ENCODE peak calls at places on chromosomes 16 and 17, in four cellular contexts. One of them, this sample, is unnamed.

GRCh38 chr17:76378548-76379274 is 5.7 kb upstream of the SPHK1 start:
- DNase-seq in IMR-90: no peak
- DNase-seq in A549: no peak
- DNase-seq in GM12878: no peak
- DNase-seq in this sample: no peak

GRCh38 chr16:86567701-86568571 is 1.3 kb downstream of the FOXC2 start:
- DNase-seq in IMR-90: peak
- DNase-seq in A549: no peak
- DNase-seq in GM12878: no peak
- DNase-seq in this sample: no peak

GRCh38 chr16:3101018-3101840 is 2.1 kb upstream of the ZSCAN10 start:
- DNase-seq in IMR-90: no peak
- DNase-seq in A549: peak
- DNase-seq in GM12878: no peak
- DNase-seq in this sample: peak

GRCh38 chr17:80855968-80856862 is 135.4 kb upstream of the CHMP6 start:
- DNase-seq in IMR-90: peak
- DNase-seq in A549: peak
- DNase-seq in GM12878: peak
- DNase-seq in this sample: peak

GRCh38 chr17:40306395-40306794 is 2.6 kb upstream of the RARA start:
- DNase-seq in IMR-90: no peak
- DNase-seq in A549: no peak
- DNase-seq in GM12878: no peak
- DNase-seq in this sample: no peak

GRCh38 chr16:424033-424622 is 1.3 kb upstream of the RAB11FIP3 start:
- DNase-seq in IMR-90: peak
- DNase-seq in A549: peak
- DNase-seq in GM12878: no peak
- DNase-seq in this sample: no peak

GRCh38 chr16:15947983-15948509 is 1.4 kb upstream of the ABCC1 start:
- DNase-seq in IMR-90: no peak
- DNase-seq in A549: peak
- DNase-seq in GM12878: no peak
- DNase-seq in this sample: no peak

GRCh38 chr16:84205976-84206691 is 15.2 kb downstream of the ADAD2 start:
- DNase-seq in IMR-90: no peak
- DNase-seq in A549: no peak
- DNase-seq in GM12878: no peak
- DNase-seq in this sample: no peak

GRCh38 chr17:38729886-38730525 is at the start of gene CISD3:
- DNase-seq in IMR-90: peak
- DNase-seq in A549: peak
- DNase-seq in GM12878: no peak
- DNase-seq in this sample: peak

GRCh38 chr17:20225162-20226115 is 216.3 kb downstream of the SPECC1 start:
- DNase-seq in IMR-90: no peak
- DNase-seq in A549: peak
- DNase-seq in GM12878: no peak
- DNase-seq in this sample: no peak

GRCh38 chr17:33233855-33234228 is 59.3 kb downstream of the ASIC2 start:
- DNase-seq in IMR-90: no peak
- DNase-seq in A549: no peak
- DNase-seq in GM12878: no peak
- DNase-seq in this sample: no peak

GRCh38 chr17:14227052-14227451 is 9.6 kb downstream of the CDRT15 start:
- DNase-seq in IMR-90: no peak
- DNase-seq in A549: no peak
- DNase-seq in GM12878: no peak
- DNase-seq in this sample: no peak

GRCh38 chr17:60159479-60159866 is 9.7 kb downstream of the CA4 start:
- DNase-seq in IMR-90: no peak
- DNase-seq in A549: no peak
- DNase-seq in GM12878: no peak
- DNase-seq in this sample: no peak

DNA sequence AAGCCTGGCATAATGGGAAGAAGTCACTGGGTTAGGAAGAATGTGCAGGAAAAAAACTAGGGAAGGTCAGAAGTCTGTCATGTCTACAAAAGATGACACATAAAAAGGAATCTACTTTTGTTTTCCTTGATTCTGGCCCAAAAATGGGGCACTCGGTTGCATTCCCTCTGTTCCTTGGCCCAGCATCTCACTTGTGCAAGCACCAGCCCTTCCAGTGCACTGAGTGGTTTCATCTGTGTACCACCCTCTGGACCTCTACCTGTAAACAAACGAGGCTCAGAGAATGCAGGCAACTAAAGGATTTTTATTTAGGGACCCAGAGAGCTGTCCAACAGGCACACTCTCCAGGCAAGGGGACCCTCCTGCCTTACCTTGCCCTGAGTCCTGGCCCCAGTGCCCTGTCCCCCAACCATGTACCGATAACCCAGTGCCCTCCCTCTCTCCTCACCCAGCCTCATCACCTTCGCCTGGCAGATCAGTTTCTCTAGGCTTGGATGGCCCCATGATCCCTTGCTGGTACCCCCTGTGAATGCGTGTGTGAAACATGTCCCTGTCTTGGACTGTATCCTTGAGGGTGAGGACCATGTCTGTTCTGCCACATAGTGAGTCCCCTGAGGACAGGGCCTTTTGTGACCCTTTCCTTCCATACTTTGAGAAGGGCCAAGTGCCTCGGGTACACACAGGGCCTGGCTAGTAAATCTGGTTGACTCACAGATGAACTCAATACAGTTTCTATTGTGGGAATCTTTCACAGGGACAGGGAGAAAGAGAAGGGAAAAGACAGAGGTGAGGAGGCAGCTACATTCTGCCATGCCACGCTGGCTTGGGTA is 13.3 kb downstream of the NXPH3 start:
- DNase-seq in IMR-90: peak
- DNase-seq in A549: no peak
- DNase-seq in GM12878: no peak
- DNase-seq in this sample: no peak
- TF ChIP-seq ELK1 in IMR-90: no peak
- TF ChIP-seq ELK1 in A549: no peak
- TF ChIP-seq ELK1 in GM12878: no peak
- TF ChIP-seq ELK1 in this sample: no peak

DNA sequence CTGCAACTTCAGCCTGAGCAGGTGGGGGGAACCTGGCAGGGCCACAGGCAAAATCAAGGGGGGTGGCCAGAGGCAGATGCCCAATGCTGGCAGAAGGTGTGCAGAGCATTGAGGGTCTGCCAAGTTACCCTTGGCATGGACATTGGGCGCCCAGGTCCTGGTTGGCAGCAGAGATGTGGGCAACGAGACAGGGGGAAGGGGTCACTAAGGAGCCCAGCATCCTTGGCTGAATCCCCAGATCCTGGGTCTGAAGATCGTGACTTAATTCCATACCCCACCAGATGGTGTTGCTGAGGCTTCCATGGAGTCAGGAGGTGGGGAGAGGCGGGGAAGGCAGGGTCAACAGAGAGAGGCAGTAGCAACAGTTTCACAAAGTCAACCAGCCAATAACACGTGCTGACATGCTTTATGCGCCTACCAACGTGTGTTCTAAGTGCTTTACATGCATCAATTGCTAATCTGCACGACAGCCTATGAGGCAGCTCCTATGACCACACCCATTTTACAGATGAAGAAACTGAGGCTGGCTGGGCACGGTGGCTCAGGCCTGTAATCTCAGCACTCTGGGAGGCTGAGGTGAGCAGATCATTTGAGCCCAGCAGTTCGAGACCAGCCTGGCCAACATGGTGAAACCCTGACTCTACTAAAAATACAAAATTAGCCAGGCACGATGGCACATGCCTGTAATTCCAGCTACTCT is 83.3 kb downstream of the GSG1L start:
- DNase-seq in IMR-90: no peak
- DNase-seq in A549: no peak
- DNase-seq in GM12878: no peak
- DNase-seq in this sample: no peak
- TF ChIP-seq RCOR1 in IMR-90: no peak
- TF ChIP-seq RCOR1 in A549: no peak
- TF ChIP-seq RCOR1 in GM12878: no peak
- TF ChIP-seq RCOR1 in this sample: no peak

DNA sequence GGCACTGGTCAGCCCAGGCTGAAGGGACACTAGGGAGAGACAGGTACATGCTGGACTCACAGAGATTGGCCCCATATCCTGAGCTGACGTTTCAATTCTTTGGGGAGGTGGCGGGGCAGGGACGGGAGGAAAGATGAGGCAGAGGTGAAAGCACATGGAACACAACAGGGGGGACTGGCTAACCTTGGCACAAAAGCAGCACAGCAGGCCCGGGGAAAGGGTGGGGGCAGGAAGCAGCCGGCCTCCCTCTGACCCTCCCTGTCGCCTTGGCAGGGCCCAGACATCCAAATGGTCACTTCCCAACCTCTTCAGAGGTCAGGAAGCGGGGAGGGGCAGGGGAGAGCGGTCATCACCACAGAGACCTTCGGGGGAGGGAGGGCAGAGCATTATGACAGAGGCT is 6.6 kb downstream of the VAT1 start:
- DNase-seq in IMR-90: no peak
- DNase-seq in A549: no peak
- DNase-seq in GM12878: no peak
- DNase-seq in this sample: no peak
- TF ChIP-seq ELK1 in IMR-90: no peak
- TF ChIP-seq ELK1 in A549: no peak
- TF ChIP-seq ELK1 in GM12878: no peak
- TF ChIP-seq ELK1 in this sample: no peak

DNA sequence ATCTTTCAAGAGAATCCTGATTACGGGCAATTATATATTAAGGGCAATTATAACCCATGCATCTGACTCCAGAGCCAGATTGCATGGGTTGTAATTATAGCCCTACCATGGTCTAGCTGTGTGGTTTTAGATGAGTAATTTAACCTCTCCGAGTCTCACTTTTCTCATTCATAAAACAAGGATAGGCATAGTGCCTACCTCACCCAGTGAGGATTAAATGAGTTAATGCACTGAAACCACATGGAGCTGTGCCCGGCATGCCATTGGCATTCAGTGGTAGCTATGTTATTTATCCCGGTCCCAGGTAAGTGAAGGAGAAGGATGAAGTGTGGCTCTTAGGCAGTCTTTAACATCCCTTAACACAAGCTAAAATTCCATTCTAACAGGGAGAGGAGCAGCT is 6.3 kb downstream of the SNX20 start:
- DNase-seq in IMR-90: no peak
- DNase-seq in A549: no peak
- DNase-seq in GM12878: no peak
- DNase-seq in this sample: no peak
- TF ChIP-seq RCOR1 in IMR-90: no peak
- TF ChIP-seq RCOR1 in A549: no peak
- TF ChIP-seq RCOR1 in GM12878: no peak
- TF ChIP-seq RCOR1 in this sample: no peak

This sample was measured in K562.